ENCODE peak calls at places on chromosomes 1 and 21, in nine cellular contexts. D is amniotic stem cell; C is DMS153; S is AML-193; E is HL-60; G is left ventricle myocardium inferior; I is iris pigment epithelial cell; R is stimulated activated naive CD8-positive, alpha-beta T cell treated with anti-CD3 and anti-CD28 coated beads, Interleukin-15, amount 100 ng/mL, for 72 hours; P is aorta. V is an unnamed sample.

GRCh38 chr1:198730952-198731351 is 92.1 kb downstream of the PTPRC start:
- DNase-seq in D (no peak), C (no peak), S (no peak), E (no peak), G (no peak), I (no peak), R (no peak), P (no peak), V (no peak)

GRCh38 chr1:168609133-168609715 is 32.8 kb downstream of the XCL1 start:
- DNase-seq in D (peak), C (no peak), S (no peak), E (no peak), G (peak), I (peak), R (no peak), P (peak), V (no peak)

GRCh38 chr1:234296481-234296880 is 76.8 kb upstream of the COA6 start:
- DNase-seq in D (no peak), C (no peak), S (no peak), E (no peak), G (no peak), I (no peak), R (no peak), P (no peak), V (no peak)

GRCh38 chr1:235272851-235273250 is 55.1 kb downstream of the ARID4B start:
- DNase-seq in D (no peak), C (no peak), S (no peak), E (no peak), G (no peak), I (no peak), R (no peak), P (no peak), V (no peak)

GRCh38 chr1:229339086-229339485 is 3.8 kb downstream of the CCSAP start:
- DNase-seq in D (no peak), C (no peak), S (no peak), E (no peak), G (no peak), I (no peak), R (no peak), P (no peak), V (no peak)

GRCh38 chr1:208475951-208476824 is 232.0 kb upstream of the PLXNA2 start:
- DNase-seq in D (no peak), C (no peak), S (no peak), E (no peak), G (no peak), I (no peak), R (no peak), P (no peak), V (no peak)

GRCh38 chr21:37837381-37837780 is 78.9 kb downstream of the KCNJ6 start:
- DNase-seq in D (no peak), C (no peak), S (no peak), E (no peak), G (no peak), I (no peak), R (no peak), P (no peak), V (no peak)

GRCh38 chr1:1938613-1939295 is 19.7 kb upstream of the TMEM52 start:
- DNase-seq in D (no peak), C (no peak), S (no peak), E (no peak), G (no peak), I (no peak), R (no peak), P (peak), V (no peak)

GRCh38 chr1:207883104-207883651 is 27.7 kb downstream of the CD34 start:
- DNase-seq in D (no peak), C (no peak), S (no peak), E (no peak), G (no peak), I (no peak), R (no peak), P (no peak), V (no peak)

GRCh38 chr1:39540504-39541031 is 36.0 kb downstream of the PABPC4 start:
- DNase-seq in D (no peak), C (no peak), S (no peak), E (no peak), G (peak), I (peak), R (no peak), P (peak), V (no peak)

GRCh38 chr1:2967881-2968280 is 53.4 kb upstream of the ACTRT2 start:
- DNase-seq in D (no peak), C (no peak), S (no peak), E (no peak), G (no peak), I (no peak), R (no peak), P (no peak), V (no peak)

GRCh38 chr1:58783090-58783992 is 506 bp downstream of the JUN start:
- DNase-seq in D (no peak), C (no peak), S (peak), E (peak), G (peak), I (peak), R (peak), P (peak), V (no peak)